ENCODE peak calls at places on chromosomes 3 and 15, in seven cellular contexts. X is astrocyte of the spinal cord; L is adrenal gland; Q is COR-L47; D is stimulated activated CD8-positive, alpha-beta memory T cell treated with anti-CD3 and anti-CD28 coated beads, Interleukin-12 subunit alpha, Interleukin-12 subunit beta, amount 100 ng/mL, for 4 hours; V is hippocampal formation; A is NCI-H1092 treated with DMSO at 0.1 percent for 48 hours. F is an unnamed sample.

GRCh38 chr3:114420072-114420471 is 126.2 kb downstream of the TIGIT start:
- DNase-seq in X (no peak), Q (no peak), V (no peak), A (no peak), L (no peak), D (no peak), F (no peak)

GRCh38 chr3:56076746-56077145 is 391.5 kb downstream of the ERC2 start:
- DNase-seq in Q (no peak), X (no peak), L (no peak), A (no peak), V (no peak), D (no peak), F (no peak)

GRCh38 chr15:87269566-87269965 is 987.0 kb downstream of the NTRK3 start:
- DNase-seq in L (no peak), A (no peak), X (peak), Q (no peak), V (no peak), D (no peak), F (peak)

GRCh38 chr3:62584636-62585035 is 211.3 kb upstream of the FEZF2 start:
- DNase-seq in Q (no peak), V (no peak), A (no peak), D (no peak), X (no peak), L (no peak), F (no peak)

GRCh38 chr3:58054652-58055051 is 46.4 kb downstream of the FLNB start:
- DNase-seq in X (no peak), D (no peak), A (no peak), Q (no peak), L (no peak), V (no peak), F (no peak)

GRCh38 chr3:187743195-187744141 is 1.8 kb downstream of the BCL6 start:
- DNase-seq in L (peak), A (peak), Q (no peak), D (peak), X (peak), V (no peak), F (peak)

GRCh38 chr3:58176827-58177489 is 33.8 kb downstream of the DNASE1L3 start:
- DNase-seq in X (no peak), D (no peak), V (no peak), L (no peak), Q (no peak), A (no peak), F (no peak)

GRCh38 chr15:78968114-78968513 is 23.3 kb upstream of the CTSH start:
- DNase-seq in X (no peak), D (no peak), L (no peak), Q (no peak), A (no peak), V (no peak), F (no peak)

GRCh38 chr3:168407381-168407780 is 311.7 kb upstream of the GOLIM4 start:
- DNase-seq in X (no peak), A (no peak), Q (no peak), D (no peak), L (no peak), V (no peak), F (no peak)

F was measured in fibroblast of lung.